ENCODE peak calls at places on chromosome 11, in eight cellular contexts. P is GM20000, Z is thoracic aorta, U is nephron progenitor cell, Y is osteocyte, M is mucosa of gallbladder, K is non-pigmented ciliary epithelial cell, J is bronchial epithelial cell. S is an unnamed sample.

GRCh38 chr11:67300256-67300755 is 3.0 kb upstream of the SSH3 start:
- DNase-seq in U (no peak), J (no peak), Z (no peak), Y (no peak), K (no peak), P (no peak), M (no peak), S (no peak)

GRCh38 chr11:112113539-112114457 is 27.1 kb downstream of the SDHD start:
- DNase-seq in Y (no peak), P (peak; percentile 57), K (no peak), J (peak; percentile 62), M (no peak), Z (no peak), U (peak; percentile 14), S (no peak)

GRCh38 chr11:116192509-116193206 is 580.1 kb downstream of the BUD13 start:
- DNase-seq in K (no peak), U (peak; percentile 34), P (no peak), Y (no peak), Z (no peak), J (no peak), M (no peak), S (no peak)

GRCh38 chr11:134580635-134581025 is 168.6 kb upstream of the B3GAT1 start:
- DNase-seq in P (no peak), M (peak; percentile 3), J (no peak), Z (no peak), U (no peak), K (no peak), Y (peak; percentile 76), S (no peak)

GRCh38 chr11:68900835-68901381 is 2.7 kb downstream of the MRPL21 start:
- DNase-seq in Y (no peak), K (no peak), P (no peak), M (no peak), J (no peak), U (no peak), Z (no peak), S (no peak)

GRCh38 chr11:112212290-112212689 is 13.9 kb upstream of the PTS start:
- DNase-seq in Y (no peak), P (no peak), J (peak; percentile 65), M (no peak), U (no peak), K (no peak), Z (no peak), S (no peak)

GRCh38 chr11:85806876-85807275 is 4.1 kb downstream of the SYTL2 start:
- DNase-seq in U (no peak), J (peak; percentile 82), Y (no peak), K (no peak), M (no peak), P (no peak), Z (no peak), S (no peak)

GRCh38 chr11:117300773-117301172 is 9.6 kb downstream of the BACE1-AS start:
- DNase-seq in Y (no peak), J (no peak), M (no peak), U (peak; percentile 11), K (no peak), P (no peak), Z (no peak), S (no peak)

GRCh38 chr11:14386895-14387480 is 28.0 kb upstream of the RRAS2 start:
- DNase-seq in P (no peak), U (peak; percentile 48), Z (no peak), Y (no peak), K (peak; percentile 65), M (no peak), J (no peak), S (no peak)